ENCODE peak calls at places on chromosomes 16 and 17, in eight cellular contexts. One of them, this sample, is unnamed.

GRCh38 chr16:20763461-20764232 is at the start of gene ACSM3:
- DNase-seq in MCF 10A: peak; percentile 87
- DNase-seq in mammary epithelial cell: peak; percentile 81
- DNase-seq in WTC11: peak; percentile 39
- DNase-seq in colonic mucosa: peak; percentile 92
- DNase-seq in A549: peak; percentile 85
- DNase-seq in B cell: peak; percentile 80
- DNase-seq in cardiac fibroblast: peak; percentile 78
- DNase-seq in this sample: peak; percentile 55

GRCh38 chr17:50425682-50426471 is at the start of gene ACSF2:
- DNase-seq in MCF 10A: peak; percentile 63
- DNase-seq in mammary epithelial cell: peak; percentile 57
- DNase-seq in WTC11: peak; percentile 64
- DNase-seq in colonic mucosa: peak; percentile 92
- DNase-seq in A549: peak; percentile 87
- DNase-seq in B cell: peak; percentile 68
- DNase-seq in cardiac fibroblast: peak; percentile 61
- DNase-seq in this sample: peak; percentile 52

GRCh38 chr16:67396775-67397450 is 3.6 kb upstream of the TPPP3 start:
- DNase-seq in MCF 10A: no peak
- DNase-seq in mammary epithelial cell: no peak
- DNase-seq in WTC11: no peak
- DNase-seq in colonic mucosa: no peak
- DNase-seq in A549: no peak
- DNase-seq in B cell: no peak
- DNase-seq in cardiac fibroblast: no peak
- DNase-seq in this sample: no peak

GRCh38 chr16:75341934-75342811 is 90.7 kb upstream of the BCAR1 start:
- DNase-seq in MCF 10A: peak; percentile 87
- DNase-seq in mammary epithelial cell: peak; percentile 75
- DNase-seq in WTC11: no peak
- DNase-seq in colonic mucosa: peak; percentile 26
- DNase-seq in A549: no peak
- DNase-seq in B cell: no peak
- DNase-seq in cardiac fibroblast: peak; percentile 66
- DNase-seq in this sample: peak; percentile 73

GRCh38 chr17:77445908-77446535 is 305.3 kb downstream of the SEC14L1 start:
- DNase-seq in MCF 10A: no peak
- DNase-seq in mammary epithelial cell: no peak
- DNase-seq in WTC11: no peak
- DNase-seq in colonic mucosa: peak; percentile 79
- DNase-seq in A549: no peak
- DNase-seq in B cell: peak; percentile 82
- DNase-seq in cardiac fibroblast: peak; percentile 74
- DNase-seq in this sample: peak; percentile 33

GRCh38 chr17:34390649-34391048 is 27.6 kb upstream of the CCL1 start:
- DNase-seq in MCF 10A: no peak
- DNase-seq in mammary epithelial cell: no peak
- DNase-seq in WTC11: no peak
- DNase-seq in colonic mucosa: no peak
- DNase-seq in A549: no peak
- DNase-seq in B cell: no peak
- DNase-seq in cardiac fibroblast: no peak
- DNase-seq in this sample: no peak

GRCh38 chr17:14813649-14814048 is 451.5 kb downstream of the PMP22 start:
- DNase-seq in MCF 10A: no peak
- DNase-seq in mammary epithelial cell: no peak
- DNase-seq in WTC11: peak; percentile 77
- DNase-seq in colonic mucosa: no peak
- DNase-seq in A549: no peak
- DNase-seq in B cell: no peak
- DNase-seq in cardiac fibroblast: peak; percentile 22
- DNase-seq in this sample: no peak

GRCh38 chr17:16906670-16907069 is 65.2 kb downstream of the TNFRSF13B start:
- DNase-seq in MCF 10A: no peak
- DNase-seq in mammary epithelial cell: no peak
- DNase-seq in WTC11: no peak
- DNase-seq in colonic mucosa: no peak
- DNase-seq in A549: no peak
- DNase-seq in B cell: no peak
- DNase-seq in cardiac fibroblast: no peak
- DNase-seq in this sample: no peak

GRCh38 chr16:8831450-8832382 is 34.1 kb downstream of the PMM2 start:
- DNase-seq in MCF 10A: no peak
- DNase-seq in mammary epithelial cell: no peak
- DNase-seq in WTC11: peak; percentile 85
- DNase-seq in colonic mucosa: no peak
- DNase-seq in A549: no peak
- DNase-seq in B cell: no peak
- DNase-seq in cardiac fibroblast: no peak
- DNase-seq in this sample: no peak

GRCh38 chr16:359871-360697 is 7.6 kb upstream of the AXIN1 start:
- DNase-seq in MCF 10A: no peak
- DNase-seq in mammary epithelial cell: no peak
- DNase-seq in WTC11: no peak
- DNase-seq in colonic mucosa: no peak
- DNase-seq in A549: no peak
- DNase-seq in B cell: no peak
- DNase-seq in cardiac fibroblast: no peak
- DNase-seq in this sample: no peak

GRCh38 chr16:12092347-12092882 is 115.9 kb downstream of the SNX29 start:
- DNase-seq in MCF 10A: peak; percentile 76
- DNase-seq in mammary epithelial cell: peak; percentile 87
- DNase-seq in WTC11: no peak
- DNase-seq in colonic mucosa: no peak
- DNase-seq in A549: no peak
- DNase-seq in B cell: no peak
- DNase-seq in cardiac fibroblast: peak; percentile 73
- DNase-seq in this sample: peak; percentile 96

GRCh38 chr17:28550858-28551257 is 1.6 kb downstream of the UNC119 start:
- DNase-seq in MCF 10A: no peak
- DNase-seq in mammary epithelial cell: no peak
- DNase-seq in WTC11: no peak
- DNase-seq in colonic mucosa: no peak
- DNase-seq in A549: no peak
- DNase-seq in B cell: no peak
- DNase-seq in cardiac fibroblast: no peak
- DNase-seq in this sample: no peak

GRCh38 chr17:74008196-74008595 is 195.3 kb upstream of the RPL38 start:
- DNase-seq in MCF 10A: peak; percentile 6
- DNase-seq in mammary epithelial cell: no peak
- DNase-seq in WTC11: peak; percentile 46
- DNase-seq in colonic mucosa: no peak
- DNase-seq in A549: peak; percentile 63
- DNase-seq in B cell: no peak
- DNase-seq in cardiac fibroblast: no peak
- DNase-seq in this sample: no peak
- TF ChIP-seq CTCF in MCF 10A: no peak
- TF ChIP-seq CTCF in mammary epithelial cell: no peak
- TF ChIP-seq CTCF in WTC11: no peak
- TF ChIP-seq CTCF in colonic mucosa: no peak
- TF ChIP-seq CTCF in A549: peak; percentile 43
- TF ChIP-seq CTCF in B cell: no peak
- TF ChIP-seq CTCF in cardiac fibroblast: no peak
- TF ChIP-seq CTCF in this sample: no peak

GRCh38 chr16:47995354-47995753 is 160.4 kb downstream of the ABCC12 start:
- DNase-seq in MCF 10A: peak; percentile 5
- DNase-seq in mammary epithelial cell: no peak
- DNase-seq in WTC11: peak; percentile 17
- DNase-seq in colonic mucosa: no peak
- DNase-seq in A549: no peak
- DNase-seq in B cell: no peak
- DNase-seq in cardiac fibroblast: no peak
- DNase-seq in this sample: no peak
- TF ChIP-seq CTCF in MCF 10A: no peak
- TF ChIP-seq CTCF in mammary epithelial cell: no peak
- TF ChIP-seq CTCF in WTC11: no peak
- TF ChIP-seq CTCF in colonic mucosa: no peak
- TF ChIP-seq CTCF in A549: no peak
- TF ChIP-seq CTCF in B cell: no peak
- TF ChIP-seq CTCF in cardiac fibroblast: peak; percentile 19
- TF ChIP-seq CTCF in this sample: no peak

GRCh38 chr17:6276711-6277110 is 158.2 kb downstream of the AIPL1 start:
- DNase-seq in MCF 10A: no peak
- DNase-seq in mammary epithelial cell: no peak
- DNase-seq in WTC11: no peak
- DNase-seq in colonic mucosa: no peak
- DNase-seq in A549: no peak
- DNase-seq in B cell: no peak
- DNase-seq in cardiac fibroblast: no peak
- DNase-seq in this sample: no peak

GRCh38 chr17:6274310-6274709 is 160.6 kb downstream of the AIPL1 start:
- DNase-seq in MCF 10A: no peak
- DNase-seq in mammary epithelial cell: no peak
- DNase-seq in WTC11: no peak
- DNase-seq in colonic mucosa: no peak
- DNase-seq in A549: no peak
- DNase-seq in B cell: no peak
- DNase-seq in cardiac fibroblast: no peak
- DNase-seq in this sample: no peak

GRCh38 chr17:6279659-6280058 is 155.3 kb downstream of the AIPL1 start:
- DNase-seq in MCF 10A: peak; percentile 79
- DNase-seq in mammary epithelial cell: peak; percentile 88
- DNase-seq in WTC11: peak; percentile 81
- DNase-seq in colonic mucosa: peak; percentile 60
- DNase-seq in A549: no peak
- DNase-seq in B cell: no peak
- DNase-seq in cardiac fibroblast: no peak
- DNase-seq in this sample: no peak
- TF ChIP-seq CTCF in MCF 10A: peak; percentile 67
- TF ChIP-seq CTCF in mammary epithelial cell: peak; percentile 89
- TF ChIP-seq CTCF in WTC11: no peak
- TF ChIP-seq CTCF in colonic mucosa: peak; percentile 21
- TF ChIP-seq CTCF in A549: peak; percentile 51
- TF ChIP-seq CTCF in B cell: no peak
- TF ChIP-seq CTCF in cardiac fibroblast: no peak
- TF ChIP-seq CTCF in this sample: no peak

GRCh38 chr17:21061971-21062526 is 19.2 kb upstream of the USP22 start:
- DNase-seq in MCF 10A: no peak
- DNase-seq in mammary epithelial cell: no peak
- DNase-seq in WTC11: no peak
- DNase-seq in colonic mucosa: no peak
- DNase-seq in A549: no peak
- DNase-seq in B cell: peak; percentile 58
- DNase-seq in cardiac fibroblast: no peak
- DNase-seq in this sample: no peak
- TF ChIP-seq CTCF in MCF 10A: no peak
- TF ChIP-seq CTCF in mammary epithelial cell: no peak
- TF ChIP-seq CTCF in WTC11: no peak
- TF ChIP-seq CTCF in colonic mucosa: no peak
- TF ChIP-seq CTCF in A549: no peak
- TF ChIP-seq CTCF in B cell: peak; percentile 52
- TF ChIP-seq CTCF in cardiac fibroblast: no peak
- TF ChIP-seq CTCF in this sample: no peak

GRCh38 chr16:54930034-54930938 is at the start of gene IRX5:
- DNase-seq in MCF 10A: peak; percentile 97
- DNase-seq in mammary epithelial cell: peak; percentile 97
- DNase-seq in WTC11: peak; percentile 84
- DNase-seq in colonic mucosa: peak; percentile 80
- DNase-seq in A549: peak; percentile 81
- DNase-seq in B cell: no peak
- DNase-seq in cardiac fibroblast: peak; percentile 98
- DNase-seq in this sample: peak; percentile 99
- TF ChIP-seq CTCF in MCF 10A: no peak
- TF ChIP-seq CTCF in mammary epithelial cell: no peak
- TF ChIP-seq CTCF in WTC11: no peak
- TF ChIP-seq CTCF in colonic mucosa: no peak
- TF ChIP-seq CTCF in A549: no peak
- TF ChIP-seq CTCF in B cell: no peak
- TF ChIP-seq CTCF in cardiac fibroblast: peak; percentile 20
- TF ChIP-seq CTCF in this sample: no peak

DNA sequence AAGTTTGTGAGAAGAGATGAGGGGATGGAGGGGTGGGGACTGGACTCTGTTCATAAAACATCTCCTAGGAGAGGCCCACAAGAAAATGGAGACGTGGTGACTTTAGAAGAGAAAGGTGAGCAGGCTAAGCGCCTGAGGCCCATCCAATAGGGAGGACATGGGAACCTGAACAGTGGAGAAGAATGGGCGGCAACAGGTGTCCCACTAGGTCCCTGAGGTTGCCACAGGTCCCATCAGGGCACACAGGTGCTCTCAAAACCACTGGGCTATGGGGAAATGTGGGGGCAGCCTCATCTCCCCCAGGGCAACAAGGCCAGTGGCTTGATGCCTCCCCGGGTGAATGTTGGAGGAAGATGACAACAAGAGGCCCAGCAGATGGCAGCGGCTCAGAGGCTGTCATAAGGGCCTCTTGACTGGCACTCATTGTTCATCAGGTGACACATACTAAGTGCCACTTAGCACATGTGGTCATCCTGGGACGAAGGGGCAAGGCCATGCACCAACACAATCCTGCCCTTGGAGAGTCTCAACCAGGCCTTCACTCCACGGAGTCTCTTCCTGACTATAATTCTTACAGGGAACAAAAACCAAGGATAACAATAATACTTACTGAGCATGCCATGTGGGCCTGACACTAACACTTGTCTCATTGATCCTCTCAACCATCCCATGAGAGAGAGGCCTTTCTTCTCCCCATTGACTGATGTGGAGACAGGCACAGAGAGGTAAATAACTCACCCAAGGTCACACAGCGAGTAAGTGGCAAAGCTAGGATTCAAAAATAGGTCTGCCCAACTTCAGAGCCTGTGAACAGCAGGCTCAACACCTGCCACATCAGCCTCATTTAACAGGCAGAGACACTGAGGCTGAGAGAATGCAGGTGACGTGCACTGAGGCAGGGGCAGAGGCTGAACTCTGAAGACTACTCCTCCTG is 38.0 kb downstream of the CUEDC1 start:
- DNase-seq in MCF 10A: no peak
- DNase-seq in mammary epithelial cell: no peak
- DNase-seq in WTC11: no peak
- DNase-seq in colonic mucosa: no peak
- DNase-seq in A549: no peak
- DNase-seq in B cell: peak; percentile 59
- DNase-seq in cardiac fibroblast: no peak
- DNase-seq in this sample: no peak
- TF ChIP-seq CTCF in MCF 10A: no peak
- TF ChIP-seq CTCF in mammary epithelial cell: no peak
- TF ChIP-seq CTCF in WTC11: no peak
- TF ChIP-seq CTCF in colonic mucosa: no peak
- TF ChIP-seq CTCF in A549: peak; percentile 28
- TF ChIP-seq CTCF in B cell: peak; percentile 37
- TF ChIP-seq CTCF in cardiac fibroblast: no peak
- TF ChIP-seq CTCF in this sample: no peak

This sample was measured in foreskin fibroblast.